ENCODE peak calls at places on chromosomes 13 and 19, in four cellular contexts. One of them, this sample, is unnamed. For H3K4me1 and H3K36me3, the result is how much of the 10 kb centered on the place peaks cover.

GRCh38 chr19:10724573-10725071 is 6.7 kb downstream of the DNM2 start:
- DNase-seq in cardiac muscle cell: no peak
- DNase-seq in lower lobe of right lung: no peak
- DNase-seq in heart left ventricle: no peak
- DNase-seq in this sample: no peak

GRCh38 chr19:4581381-4582111 is 22.1 kb upstream of the SEMA6B start:
- DNase-seq in cardiac muscle cell: peak
- DNase-seq in lower lobe of right lung: no peak
- DNase-seq in heart left ventricle: no peak
- DNase-seq in this sample: no peak

GRCh38 chr13:42654212-42654611 is 80.3 kb downstream of the TNFSF11 start:
- DNase-seq in cardiac muscle cell: no peak
- DNase-seq in lower lobe of right lung: no peak
- DNase-seq in heart left ventricle: no peak
- DNase-seq in this sample: no peak

GRCh38 chr19:1672038-1672768 is 19.8 kb upstream of the TCF3 start:
- DNase-seq in cardiac muscle cell: peak
- DNase-seq in lower lobe of right lung: peak
- DNase-seq in heart left ventricle: no peak
- DNase-seq in this sample: peak

GRCh38 chr13:99958402-99959126 is 13.0 kb downstream of the ZIC5 start:
- DNase-seq in cardiac muscle cell: no peak
- DNase-seq in lower lobe of right lung: no peak
- DNase-seq in heart left ventricle: no peak
- DNase-seq in this sample: no peak

GRCh38 chr13:97141564-97142005 is 80.5 kb upstream of the MBNL2 start:
- DNase-seq in cardiac muscle cell: peak
- DNase-seq in lower lobe of right lung: no peak
- DNase-seq in heart left ventricle: no peak
- DNase-seq in this sample: no peak

GRCh38 chr13:33932765-33933406 is 114.9 kb downstream of the RFC3 start:
- DNase-seq in cardiac muscle cell: no peak
- DNase-seq in lower lobe of right lung: no peak
- DNase-seq in heart left ventricle: no peak
- DNase-seq in this sample: no peak

GRCh38 chr13:40494513-40494912 is 171.9 kb downstream of the FOXO1 start:
- DNase-seq in cardiac muscle cell: peak
- DNase-seq in lower lobe of right lung: no peak
- DNase-seq in heart left ventricle: no peak
- DNase-seq in this sample: no peak

GRCh38 chr19:44525721-44526430 is 3.6 kb downstream of the CEACAM20 start:
- DNase-seq in cardiac muscle cell: no peak
- DNase-seq in lower lobe of right lung: no peak
- DNase-seq in heart left ventricle: no peak
- DNase-seq in this sample: no peak

GRCh38 chr19:41912899-41913475 is 15.3 kb downstream of the ERFL start:
- DNase-seq in cardiac muscle cell: no peak
- DNase-seq in lower lobe of right lung: no peak
- DNase-seq in heart left ventricle: no peak
- DNase-seq in this sample: no peak

GRCh38 chr19:46935066-46935663 is 74.4 kb downstream of the ARHGAP35 start:
- DNase-seq in cardiac muscle cell: no peak
- DNase-seq in lower lobe of right lung: no peak
- DNase-seq in heart left ventricle: no peak
- DNase-seq in this sample: no peak

GRCh38 chr13:34587586-34587985 is 354.5 kb upstream of the NBEA start:
- DNase-seq in cardiac muscle cell: peak
- DNase-seq in lower lobe of right lung: no peak
- DNase-seq in heart left ventricle: no peak
- DNase-seq in this sample: no peak

GRCh38 chr19:29832801-29833200 is 21.0 kb downstream of the CCNE1 start:
- DNase-seq in cardiac muscle cell: no peak
- DNase-seq in lower lobe of right lung: no peak
- DNase-seq in heart left ventricle: no peak
- DNase-seq in this sample: no peak

GRCh38 chr13:106295971-106296370 is 239.5 kb downstream of the EFNB2 start:
- DNase-seq in cardiac muscle cell: no peak
- DNase-seq in lower lobe of right lung: no peak
- DNase-seq in heart left ventricle: no peak
- DNase-seq in this sample: no peak

GRCh38 chr19:41265376-41266153 is 1.4 kb downstream of the HNRNPUL1 start:
- DNase-seq in cardiac muscle cell: peak
- DNase-seq in lower lobe of right lung: no peak
- DNase-seq in heart left ventricle: no peak
- DNase-seq in this sample: no peak

GRCh38 chr19:5534787-5535586 is 32.8 kb downstream of the TINCR start:
- DNase-seq in cardiac muscle cell: no peak
- DNase-seq in lower lobe of right lung: no peak
- DNase-seq in heart left ventricle: no peak
- DNase-seq in this sample: no peak

GRCh38 chr19:3058009-3058820 is 4.1 kb downstream of the TLE5 start:
- DNase-seq in cardiac muscle cell: no peak
- DNase-seq in lower lobe of right lung: no peak
- DNase-seq in heart left ventricle: no peak
- DNase-seq in this sample: no peak
- H3K4me1 ChIP-seq in cardiac muscle cell: under half
- H3K4me1 ChIP-seq in lower lobe of right lung: half or more
- H3K4me1 ChIP-seq in heart left ventricle: half or more
- H3K4me1 ChIP-seq in this sample: under half

GRCh38 chr19:45528149-45528743 is 21.0 kb downstream of the VASP start:
- DNase-seq in cardiac muscle cell: peak
- DNase-seq in lower lobe of right lung: no peak
- DNase-seq in heart left ventricle: no peak
- DNase-seq in this sample: no peak
- H3K4me3 ChIP-seq in cardiac muscle cell: peak
- H3K4me3 ChIP-seq in lower lobe of right lung: peak
- H3K4me3 ChIP-seq in heart left ventricle: no peak
- H3K4me3 ChIP-seq in this sample: no peak

DNA sequence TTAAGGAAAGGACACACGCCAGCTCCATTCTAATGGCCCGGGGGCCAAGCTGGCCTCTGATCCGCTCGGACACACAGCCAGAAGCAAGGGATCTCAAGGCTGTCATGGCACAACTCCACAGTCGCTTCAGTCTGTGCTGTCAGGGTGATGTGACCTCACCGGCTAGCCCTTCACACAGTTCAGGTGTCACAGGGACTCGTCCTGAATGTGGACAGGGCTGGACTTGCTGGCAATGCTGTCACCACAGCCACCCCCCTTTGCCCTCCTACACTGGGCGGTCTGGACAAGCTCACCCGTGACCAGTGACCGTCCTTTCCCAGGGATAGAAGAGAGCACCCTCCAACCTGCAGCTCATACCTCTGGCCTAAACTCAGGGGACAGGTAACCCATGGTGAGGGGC is 15.2 kb downstream of the SUGP1 start:
- DNase-seq in cardiac muscle cell: no peak
- DNase-seq in lower lobe of right lung: no peak
- DNase-seq in heart left ventricle: no peak
- DNase-seq in this sample: no peak
- H3K36me3 ChIP-seq in cardiac muscle cell: under half
- H3K36me3 ChIP-seq in lower lobe of right lung: half or more
- H3K36me3 ChIP-seq in heart left ventricle: under half
- H3K36me3 ChIP-seq in this sample: half or more

DNA sequence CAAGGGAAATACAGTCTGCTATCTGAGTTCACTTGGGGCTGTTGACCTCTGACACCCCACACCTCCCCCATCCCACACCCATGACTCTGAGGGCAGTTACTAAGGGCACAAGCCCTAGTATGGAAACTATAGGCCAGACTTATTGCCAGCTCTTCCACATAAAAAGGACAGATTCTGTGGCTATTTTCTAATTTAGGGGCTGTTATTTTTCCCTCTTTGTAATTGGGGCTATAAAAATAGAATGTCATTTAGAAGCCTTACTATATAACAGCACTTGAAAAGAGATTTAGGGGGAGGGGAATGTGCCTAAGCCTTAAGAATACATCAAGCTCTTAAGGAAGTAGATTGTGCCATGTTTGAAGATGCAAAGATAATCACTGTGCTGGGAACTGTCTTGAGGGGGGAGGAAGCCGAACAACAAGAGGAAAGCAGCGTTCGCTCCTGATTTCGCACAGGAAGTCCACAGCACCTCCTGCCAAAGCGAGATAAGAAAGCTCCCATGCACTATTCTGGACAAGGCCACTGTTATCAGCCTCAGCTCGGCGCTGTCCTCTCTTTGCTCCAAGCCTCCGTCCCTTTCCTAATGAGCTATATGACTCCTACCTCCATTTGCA is 86.6 kb downstream of the FLT1 start:
- DNase-seq in cardiac muscle cell: peak
- DNase-seq in lower lobe of right lung: no peak
- DNase-seq in heart left ventricle: peak
- DNase-seq in this sample: peak
- H3K4me1 ChIP-seq in cardiac muscle cell: under half
- H3K4me1 ChIP-seq in lower lobe of right lung: under half
- H3K4me1 ChIP-seq in heart left ventricle: under half
- H3K4me1 ChIP-seq in this sample: under half

DNA sequence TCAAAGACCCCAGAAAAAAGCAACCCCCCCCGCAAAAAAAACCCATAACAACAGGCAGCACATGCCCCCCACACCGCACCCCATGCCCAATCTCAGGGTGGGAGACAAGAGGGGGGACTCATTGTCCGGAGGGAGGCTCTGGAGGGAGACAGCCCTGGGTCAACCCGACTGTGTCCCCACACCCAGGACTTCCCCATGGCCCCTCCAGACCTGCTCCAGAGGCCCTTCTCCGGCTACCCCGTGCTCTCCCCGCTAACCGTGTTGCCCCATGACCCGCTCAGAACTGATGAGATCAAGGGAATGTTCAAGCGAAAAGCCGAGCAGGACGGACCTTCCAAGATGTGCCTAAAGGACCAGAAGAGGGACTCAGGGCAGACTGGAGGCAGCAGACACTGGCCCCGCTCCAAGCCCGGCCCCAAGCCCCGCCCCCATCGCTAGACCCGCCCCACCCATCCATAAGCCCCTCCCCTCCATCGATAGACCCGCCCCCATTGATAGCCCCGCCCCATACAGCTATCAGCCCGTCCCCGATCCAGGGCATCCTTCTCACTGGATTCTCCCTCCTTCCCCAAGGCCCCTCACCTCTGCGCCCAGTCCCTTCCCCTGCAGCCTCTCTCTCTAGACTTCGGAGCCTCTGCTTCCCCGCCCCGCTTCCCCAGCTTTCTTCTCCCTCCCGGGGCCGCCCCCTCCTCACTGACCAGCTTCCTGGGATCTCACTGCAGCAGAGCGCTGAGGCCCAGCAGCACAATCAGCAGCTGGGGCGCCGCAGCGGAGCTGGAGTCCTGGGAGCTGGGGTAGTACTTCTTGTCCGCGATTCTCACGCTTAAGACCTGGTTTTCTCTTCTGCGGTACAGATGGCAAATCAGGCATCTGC is 2.2 kb downstream of the BST2 start:
- DNase-seq in cardiac muscle cell: peak
- DNase-seq in lower lobe of right lung: no peak
- DNase-seq in heart left ventricle: no peak
- DNase-seq in this sample: peak
- H3K4me3 ChIP-seq in cardiac muscle cell: peak
- H3K4me3 ChIP-seq in lower lobe of right lung: peak
- H3K4me3 ChIP-seq in heart left ventricle: peak
- H3K4me3 ChIP-seq in this sample: peak

This sample was measured in heart right ventricle.